ENCODE peak calls at places on chromosomes 6 and 20, in six cellular contexts. Z is mucosa of descending colon; A is left lung; X is CD8-positive, alpha-beta T cell; M is dorsolateral prefrontal cortex; S is right atrium auricular region. G is an unnamed sample.

GRCh38 chr20:49595346-49595745 is 27.4 kb upstream of the PTGIS start:
- DNase-seq in Z (no peak), S (no peak), M (no peak), A (no peak), X (no peak), G (no peak)

GRCh38 chr6:101146389-101146788 is 247.1 kb upstream of the GRIK2 start:
- DNase-seq in S (no peak), A (no peak), Z (no peak), X (no peak), M (no peak), G (no peak)

GRCh38 chr6:5999688-6000608 is 6.8 kb downstream of the NRN1 start:
- DNase-seq in Z (peak), A (peak), S (no peak), X (no peak), M (peak), G (no peak)

GRCh38 chr6:111409430-111409829 is 73.6 kb downstream of the REV3L start:
- DNase-seq in M (no peak), Z (no peak), S (no peak), A (no peak), X (no peak), G (no peak)

GRCh38 chr6:5667737-5668136 is 339.0 kb downstream of the NRN1 start:
- DNase-seq in Z (no peak), S (no peak), M (no peak), A (no peak), X (no peak), G (no peak)

GRCh38 chr20:59161626-59162170 is 1.9 kb upstream of the ZNF831 start:
- DNase-seq in M (no peak), S (no peak), X (no peak), A (no peak), Z (no peak), G (no peak)

GRCh38 chr6:158040051-158040803 is 58.6 kb downstream of the SYNJ2 start:
- DNase-seq in A (no peak), S (no peak), Z (peak), X (no peak), M (no peak), G (no peak)

GRCh38 chr6:142946181-142946923 is 1.4 kb upstream of the HIVEP2 start:
- DNase-seq in A (peak), Z (peak), M (peak), X (peak), S (peak), G (peak)

GRCh38 chr6:17714177-17714576 is 7.5 kb upstream of the NUP153 start:
- DNase-seq in M (no peak), Z (no peak), S (no peak), X (no peak), A (no peak), G (no peak)

GRCh38 chr6:24495516-24495847 is 713 bp downstream of the ALDH5A1 start:
- DNase-seq in M (peak), A (peak), X (peak), Z (peak), S (peak), G (peak)

GRCh38 chr6:109901976-109902375 is 76.1 kb upstream of the GPR6 start:
- DNase-seq in Z (no peak), X (no peak), A (no peak), M (no peak), S (no peak), G (no peak)

GRCh38 chr6:97958143-97958542 is 675.1 kb upstream of the MMS22L start:
- DNase-seq in S (no peak), X (no peak), M (no peak), A (peak), Z (peak), G (no peak)

GRCh38 chr20:37131486-37131885 is 35.7 kb upstream of the RBL1 start:
- DNase-seq in M (no peak), X (no peak), Z (no peak), A (no peak), S (no peak), G (no peak)

GRCh38 chr20:11429889-11430580 is 487.7 kb upstream of the BTBD3 start:
- DNase-seq in M (no peak), S (no peak), Z (no peak), X (no peak), A (no peak), G (no peak)

GRCh38 chr6:50030777-50031562 is 9.2 kb upstream of the DEFB110 start:
- DNase-seq in A (no peak), M (no peak), X (no peak), Z (no peak), S (no peak), G (no peak)

GRCh38 chr6:17602888-17603287 is 2.8 kb downstream of the FAM8A1 start:
- DNase-seq in M (no peak), X (no peak), Z (no peak), A (no peak), S (no peak), G (no peak)

GRCh38 chr6:26349964-26350857 is 14.8 kb upstream of the BTN3A2 start:
- DNase-seq in M (no peak), S (no peak), A (no peak), Z (no peak), X (no peak), G (no peak)

GRCh38 chr20:62874745-62875344 is 13.2 kb upstream of the TCFL5 start:
- DNase-seq in S (no peak), X (no peak), A (no peak), M (no peak), Z (no peak), G (no peak)

GRCh38 chr6:167827588-167828324 is 1.0 kb downstream of the AFDN start:
- DNase-seq in A (peak), X (peak), Z (peak), M (peak), S (no peak), G (no peak)

GRCh38 chr6:43368517-43369160 is 808 bp downstream of the ZNF318 start:
- DNase-seq in A (peak), X (peak), S (peak), M (peak), Z (peak), G (no peak)

GRCh38 chr6:87334683-87335082 is 5.6 kb upstream of the GJB7 start:
- DNase-seq in S (no peak), A (no peak), Z (no peak), M (no peak), X (no peak), G (no peak)

GRCh38 chr20:33667245-33668086 is 723 bp downstream of the ACTL10 start:
- DNase-seq in Z (peak), A (peak), X (peak), S (peak), M (peak), G (peak)

GRCh38 chr6:21529431-21529830 is 64.1 kb upstream of the SOX4 start:
- DNase-seq in X (no peak), M (no peak), A (no peak), Z (no peak), S (no peak), G (no peak)

DNA sequence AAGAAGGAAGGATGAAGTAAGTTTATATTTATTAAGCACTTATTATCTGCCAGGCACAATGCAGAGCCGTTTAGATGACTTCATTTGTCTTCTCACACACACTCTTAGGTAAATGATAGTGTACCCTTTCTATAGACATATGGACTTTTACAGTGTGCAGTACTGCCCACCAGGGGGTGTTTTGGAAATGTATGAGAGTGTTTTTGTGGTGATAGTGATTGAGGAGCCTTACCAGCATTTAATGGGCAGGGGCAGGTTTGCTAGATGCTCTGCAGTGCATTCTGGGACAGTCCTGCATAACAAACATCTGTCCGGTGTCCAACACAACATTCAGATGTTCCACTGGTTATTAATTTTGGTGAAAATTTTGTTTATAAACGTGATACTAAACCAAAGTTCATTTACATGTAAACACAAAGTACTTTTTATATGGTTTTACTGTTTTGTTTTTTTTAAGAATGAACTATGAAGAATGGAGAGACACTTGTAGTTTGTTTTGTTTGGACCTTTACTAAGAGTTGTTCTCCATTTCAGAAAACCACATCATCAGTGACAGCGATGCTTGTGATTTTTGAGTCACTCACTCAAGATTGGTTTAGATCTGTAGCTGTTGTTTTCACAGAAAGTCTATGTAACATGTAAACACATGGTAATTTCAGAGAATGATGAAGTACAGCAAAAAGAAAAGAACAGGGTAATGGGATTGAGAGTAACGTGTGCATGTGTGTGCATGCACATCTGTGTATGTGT is 19.9 kb downstream of the KCNS1 start:
- DNase-seq in S (no peak), M (no peak), Z (no peak), A (no peak), X (no peak), G (no peak)
- TF ChIP-seq CTCF in S (no peak), M (no peak), Z (no peak), A (no peak), X (peak), G (no peak)

GRCh38 chr6:37170273-37171140 is 555 bp downstream of the PIM1 start:
- DNase-seq in M (peak), X (peak), A (no peak), Z (peak), S (peak), G (peak)
- TF ChIP-seq CTCF in M (no peak), X (no peak), A (no peak), Z (peak), S (no peak), G (peak)

DNA sequence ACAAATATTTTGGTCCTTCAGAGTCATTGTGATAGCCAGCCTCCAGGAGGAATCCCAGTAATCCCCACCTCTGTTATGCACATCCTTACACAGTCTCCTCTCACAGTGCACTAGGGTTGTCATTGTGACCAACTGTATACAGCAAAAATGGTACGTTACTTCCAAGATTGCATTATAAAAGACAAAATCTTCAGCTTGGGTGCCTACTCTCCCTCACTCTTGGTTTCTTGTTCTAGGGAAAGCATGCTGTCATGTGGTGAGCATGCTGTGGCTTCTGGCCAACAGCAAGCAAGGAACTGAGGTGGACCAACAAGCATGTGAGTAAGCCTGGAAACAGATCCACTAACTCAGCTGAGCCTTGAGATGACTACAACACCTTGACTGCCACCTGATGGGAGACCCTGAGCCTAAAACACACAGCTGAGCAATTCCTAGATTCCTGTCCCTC is 130.1 kb upstream of the DST start:
- DNase-seq in M (peak), S (no peak), Z (no peak), X (no peak), A (no peak), G (no peak)
- TF ChIP-seq CTCF in M (no peak), S (no peak), Z (no peak), X (no peak), A (no peak), G (no peak)

GRCh38 chr6:12280458-12280857 is 9.7 kb upstream of the EDN1 start:
- DNase-seq in A (no peak), Z (no peak), X (no peak), S (no peak), M (no peak), G (no peak)

GRCh38 chr6:12288211-12288618 is 1.9 kb upstream of the EDN1 start:
- DNase-seq in X (no peak), M (no peak), Z (no peak), S (no peak), A (peak), G (no peak)

GRCh38 chr6:12286381-12287132 is 3.6 kb upstream of the EDN1 start:
- DNase-seq in A (no peak), S (no peak), M (no peak), X (no peak), Z (no peak), G (no peak)

GRCh38 chr6:12280901-12281300 is 9.3 kb upstream of the EDN1 start:
- DNase-seq in M (no peak), Z (no peak), A (no peak), S (no peak), X (no peak), G (no peak)

GRCh38 chr6:12283904-12284303 is 6.3 kb upstream of the EDN1 start:
- DNase-seq in A (no peak), Z (no peak), M (no peak), X (no peak), S (no peak), G (no peak)
- TF ChIP-seq CTCF in A (no peak), Z (no peak), M (no peak), X (no peak), S (no peak), G (no peak)

G was measured in natural killer cell.